ENCODE peak calls at places on chromosomes 2 and 18, in four cellular contexts. A is HFF-Myc, M is GM20000, I is stomach. T is an unnamed sample.
A peak's percentile ranks its signal among the peaks of the same experiment; 100 is the strongest.

GRCh38 chr2:126634273-126634861 is 21.6 kb upstream of the GYPC start:
- DNase-seq in A (no peak), M (peak; percentile 37), I (no peak), T (peak; percentile 44)

GRCh38 chr2:57107353-57107752 is 923.6 kb downstream of the CCDC85A start:
- DNase-seq in A (no peak), M (no peak), I (no peak), T (no peak)

GRCh38 chr18:8177330-8178016 is 431.8 kb upstream of the RAB12 start:
- DNase-seq in A (no peak), M (no peak), I (peak; percentile 28), T (no peak)

GRCh38 chr2:33363599-33364300 is 112.7 kb upstream of the RASGRP3 start:
- DNase-seq in A (no peak), M (no peak), I (no peak), T (no peak)

GRCh38 chr18:79695269-79695668 is 15.7 kb downstream of the CTDP1 start:
- DNase-seq in A (no peak), M (no peak), I (no peak), T (no peak)

GRCh38 chr2:145623136-145623535 is 1103.2 kb upstream of the ZEB2 start:
- DNase-seq in A (no peak), M (no peak), I (no peak), T (no peak)

GRCh38 chr2:201950606-201951005 is 83.0 kb upstream of the FZD7 start:
- DNase-seq in A (no peak), M (no peak), I (no peak), T (no peak)

GRCh38 chr2:134070281-134070731 is 183.6 kb upstream of the MGAT5 start:
- DNase-seq in A (no peak), M (no peak), I (no peak), T (no peak)

GRCh38 chr2:190879474-190880373 is 897 bp upstream of the GLS start:
- DNase-seq in A (no peak), M (no peak), I (no peak), T (peak; percentile 67)

GRCh38 chr2:219082332-219082958 is 21.7 kb upstream of the IHH start:
- DNase-seq in A (no peak), M (no peak), I (peak; percentile 49), T (no peak)

GRCh38 chr18:46497129-46497528 is 159.9 kb downstream of the LOXHD1 start:
- DNase-seq in A (no peak), M (no peak), I (no peak), T (peak; percentile 53)

GRCh38 chr2:25174192-25174861 is 5.9 kb upstream of the POMC start:
- DNase-seq in A (no peak), M (no peak), I (no peak), T (no peak)

GRCh38 chr2:64115808-64116598 is 28.2 kb downstream of the PELI1 start:
- DNase-seq in A (no peak), M (no peak), I (no peak), T (no peak)

GRCh38 chr18:37425182-37425581 is 140.4 kb downstream of the CELF4 start:
- DNase-seq in A (no peak), M (no peak), I (no peak), T (no peak)

GRCh38 chr2:164061129-164061746 is 325.4 kb upstream of the FIGN start:
- DNase-seq in A (no peak), M (peak; percentile 30), I (peak; percentile 28), T (peak; percentile 11)

GRCh38 chr2:174166261-174166660 is 82.1 kb downstream of the OLA1 start:
- DNase-seq in A (no peak), M (no peak), I (no peak), T (no peak)

GRCh38 chr18:32930695-32931301 is 158.0 kb upstream of the KLHL14 start:
- DNase-seq in A (peak; percentile 14), M (peak; percentile 57), I (no peak), T (no peak)

GRCh38 chr2:170493698-170494097 is 221.4 kb upstream of the SP5 start:
- DNase-seq in A (no peak), M (no peak), I (no peak), T (no peak)

GRCh38 chr2:150526006-150526405 is 38.5 kb upstream of the RND3 start:
- DNase-seq in A (no peak), M (no peak), I (no peak), T (no peak)

GRCh38 chr18:45231606-45232005 is 383.7 kb upstream of the SLC14A2 start:
- DNase-seq in A (no peak), M (no peak), I (no peak), T (no peak)

GRCh38 chr2:26299488-26300092 is 46.4 kb upstream of the SELENOI start:
- DNase-seq in A (no peak), M (peak; percentile 27), I (peak; percentile 41), T (peak; percentile 35)

GRCh38 chr2:62467475-62468321 is 38.3 kb downstream of the TMEM17 start:
- DNase-seq in A (no peak), M (no peak), I (no peak), T (no peak)

GRCh38 chr2:118854507-118855300 is 7.3 kb upstream of the EN1 start:
- DNase-seq in A (no peak), M (peak; percentile 36), I (no peak), T (no peak)

GRCh38 chr2:130825231-130825971 is 11.3 kb upstream of the ARHGEF4 start:
- DNase-seq in A (no peak), M (no peak), I (no peak), T (no peak)

DNA sequence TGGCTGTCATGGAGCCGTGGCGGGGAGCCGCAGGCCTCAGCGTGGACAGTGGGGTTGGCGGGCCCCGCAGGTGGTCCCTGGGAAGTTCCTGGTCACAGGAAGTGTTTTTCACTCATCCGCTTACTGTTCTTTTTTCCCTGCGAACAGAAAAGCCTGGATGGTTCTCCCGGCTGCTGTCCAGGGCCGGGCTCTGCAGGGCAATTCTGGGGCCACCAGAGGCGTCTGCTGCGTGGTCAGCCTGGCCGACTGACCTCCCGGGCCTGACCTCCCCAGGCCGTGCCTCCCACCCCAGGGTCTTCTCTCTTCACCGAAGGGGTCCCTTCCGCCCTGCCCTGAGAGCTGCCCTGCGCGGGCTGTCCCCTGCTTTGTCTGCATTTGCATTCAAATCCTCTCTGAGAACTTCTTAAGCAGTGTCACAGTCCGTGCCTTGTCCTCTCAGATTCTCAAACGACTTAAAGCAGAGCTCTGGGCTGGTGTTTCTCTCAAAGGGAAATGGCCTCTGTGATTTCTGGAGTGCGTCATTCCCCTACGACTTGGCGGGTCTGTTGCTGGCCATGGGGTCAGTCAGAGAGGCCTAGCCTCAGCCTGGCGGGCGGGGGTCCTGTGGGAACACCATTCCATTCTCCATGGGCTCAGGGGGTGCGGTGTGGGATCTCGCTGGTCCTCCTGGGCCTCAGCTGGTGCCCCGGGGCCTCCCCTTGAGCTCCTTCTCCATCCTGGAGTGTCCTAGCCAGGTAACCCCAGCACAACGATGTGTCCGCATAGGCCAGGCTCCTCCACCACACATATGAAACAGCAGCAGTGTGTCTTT is 38.3 kb downstream of the KLHL29 start:
- DNase-seq in A (no peak), M (no peak), I (no peak), T (no peak)
- TF ChIP-seq CTCF in A (no peak), M (no peak), I (no peak), T (no peak)

GRCh38 chr2:236367791-236368289 is 103.6 kb upstream of the ASB18 start:
- DNase-seq in A (no peak), M (no peak), I (no peak), T (no peak)
- TF ChIP-seq CTCF in A (no peak), M (no peak), I (no peak), T (no peak)

DNA sequence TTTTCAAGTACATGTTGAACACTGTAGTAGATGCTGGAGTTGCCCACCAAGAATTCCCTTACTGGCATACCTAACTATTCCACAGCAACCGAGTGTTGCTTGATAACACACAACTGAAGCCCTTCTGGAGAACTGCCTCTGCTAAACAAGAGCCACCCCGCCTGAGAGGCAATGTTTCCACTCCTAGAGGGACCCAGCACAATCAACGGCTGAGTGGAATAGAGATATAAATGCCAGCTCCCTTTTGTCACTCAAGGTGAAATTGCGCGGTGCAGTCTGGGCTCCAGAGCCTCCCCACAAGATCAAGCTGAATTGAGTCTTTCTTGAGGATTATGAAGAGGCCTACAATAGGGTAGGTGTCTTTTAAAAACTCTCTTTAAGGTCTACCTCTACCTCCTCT is 49.1 kb upstream of the SCN9A start:
- DNase-seq in A (no peak), M (no peak), I (no peak), T (no peak)
- TF ChIP-seq CTCF in A (no peak), M (no peak), I (no peak), T (no peak)

DNA sequence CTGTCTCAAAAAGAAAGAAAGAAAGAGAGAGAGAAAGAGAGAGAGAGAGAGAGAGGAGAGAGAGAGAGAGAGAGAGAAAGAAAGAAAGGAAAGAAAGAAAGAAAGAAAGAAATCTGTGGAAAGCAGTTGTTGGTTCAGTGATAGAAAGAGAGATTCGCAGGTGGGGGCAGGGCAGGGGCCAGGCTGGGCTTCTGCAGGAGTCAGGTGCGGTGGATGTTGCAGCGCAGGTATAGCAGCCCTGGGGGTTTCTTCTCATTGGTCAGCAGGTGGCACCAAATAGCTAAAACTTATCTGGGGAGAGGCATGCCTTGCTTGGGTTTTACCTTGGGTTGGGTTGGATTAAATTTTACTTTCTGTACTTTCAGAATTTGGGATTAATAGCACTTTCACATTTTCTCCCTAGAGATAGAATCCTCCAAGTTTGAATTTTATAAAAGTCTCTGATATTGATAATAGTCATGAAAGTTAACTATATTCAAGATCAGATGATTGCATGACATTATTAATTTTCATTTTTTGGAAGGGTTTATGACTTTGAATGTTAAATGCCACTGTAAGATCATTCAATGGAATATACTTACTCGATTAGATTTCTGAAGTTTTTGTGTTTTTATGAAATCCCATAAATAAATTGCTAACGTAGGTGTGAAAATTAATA is 66.6 kb downstream of the SPTBN1 start:
- DNase-seq in A (no peak), M (peak; percentile 68), I (peak; percentile 59), T (peak; percentile 70)
- TF ChIP-seq CTCF in A (peak; percentile 57), M (peak; percentile 51), I (peak; percentile 72), T (peak; percentile 74)

GRCh38 chr2:41283079-41283765 is 764.6 kb upstream of the PKDCC start:
- DNase-seq in A (no peak), M (no peak), I (no peak), T (no peak)
- TF ChIP-seq CTCF in A (no peak), M (no peak), I (no peak), T (no peak)

DNA sequence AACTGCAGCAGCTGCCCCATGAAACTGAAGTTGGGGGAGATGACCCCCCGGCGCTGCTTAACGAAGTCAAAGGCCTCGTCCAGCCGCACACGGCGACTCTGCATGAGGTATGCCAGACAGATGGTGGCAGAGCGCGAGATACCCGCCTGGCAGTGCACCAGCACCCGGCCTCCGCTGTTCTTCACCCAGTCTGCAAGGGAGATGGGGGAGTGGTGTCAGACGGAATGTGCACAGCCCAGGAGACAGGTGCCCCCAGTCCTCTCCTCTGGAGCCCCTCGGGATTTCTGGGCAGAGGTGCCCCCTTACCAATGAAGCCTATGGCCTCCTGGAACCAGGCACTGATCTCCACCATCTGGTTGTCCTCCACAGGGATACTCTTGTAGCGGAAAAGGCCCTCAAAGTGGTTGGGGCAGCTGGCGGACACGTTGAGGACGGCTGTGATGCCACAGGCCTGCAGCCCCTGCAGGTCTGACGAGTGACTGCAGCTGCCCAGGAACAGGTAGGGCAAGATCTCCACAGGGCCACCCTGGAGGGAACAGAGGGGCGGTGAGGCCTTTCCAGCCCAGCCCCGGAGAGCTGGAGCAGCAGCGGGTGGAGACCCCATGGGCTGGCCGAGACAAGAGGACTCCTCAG is 1.3 kb downstream of the DUSP2 start:
- DNase-seq in A (no peak), M (peak; percentile 61), I (peak; percentile 48), T (peak; percentile 50)
- TF ChIP-seq CTCF in A (peak; percentile 18), M (peak; percentile 11), I (peak; percentile 16), T (peak; percentile 48)

GRCh38 chr2:58571181-58571852 is 330.2 kb upstream of the FANCL start:
- DNase-seq in A (peak; percentile 56), M (peak; percentile 38), I (no peak), T (peak; percentile 20)
- TF ChIP-seq CTCF in A (peak; percentile 72), M (peak; percentile 56), I (peak; percentile 41), T (peak; percentile 59)